ENCODE peak calls at places on chromosome 5, in four cellular contexts. One of them, this sample, is unnamed. For H3K27me3, the result is how much of the 10 kb centered on the place peaks cover.

GRCh38 chr5:172778223-172778814 is 7.3 kb upstream of the DUSP1 start:
- DNase-seq in H1: no peak
- DNase-seq in IMR-90: peak
- DNase-seq in trophoblast cell: no peak
- DNase-seq in this sample: no peak

GRCh38 chr5:92467695-92468094 is 1084.6 kb upstream of the ARRDC3 start:
- DNase-seq in H1: no peak
- DNase-seq in IMR-90: no peak
- DNase-seq in trophoblast cell: no peak
- DNase-seq in this sample: no peak

GRCh38 chr5:14426521-14426920 is 155.1 kb upstream of the OTULINL start:
- DNase-seq in H1: no peak
- DNase-seq in IMR-90: no peak
- DNase-seq in trophoblast cell: no peak
- DNase-seq in this sample: no peak

GRCh38 chr5:76104027-76104426 is 20.8 kb downstream of the SV2C start:
- DNase-seq in H1: peak
- DNase-seq in IMR-90: peak
- DNase-seq in trophoblast cell: peak
- DNase-seq in this sample: peak

GRCh38 chr5:68995847-68996204 is 98.0 kb upstream of the SLC30A5 start:
- DNase-seq in H1: no peak
- DNase-seq in IMR-90: no peak
- DNase-seq in trophoblast cell: no peak
- DNase-seq in this sample: no peak

GRCh38 chr5:169744336-169744735 is 107.3 kb downstream of the DOCK2 start:
- DNase-seq in H1: no peak
- DNase-seq in IMR-90: no peak
- DNase-seq in trophoblast cell: no peak
- DNase-seq in this sample: no peak

GRCh38 chr5:78533356-78533755 is 115.2 kb downstream of the LHFPL2 start:
- DNase-seq in H1: no peak
- DNase-seq in IMR-90: peak
- DNase-seq in trophoblast cell: no peak
- DNase-seq in this sample: no peak

GRCh38 chr5:149981233-149981632 is 19.2 kb downstream of the TIGD6 start:
- DNase-seq in H1: no peak
- DNase-seq in IMR-90: no peak
- DNase-seq in trophoblast cell: no peak
- DNase-seq in this sample: no peak

GRCh38 chr5:130425405-130425804 is 521.1 kb downstream of the CHSY3 start:
- DNase-seq in H1: no peak
- DNase-seq in IMR-90: no peak
- DNase-seq in trophoblast cell: no peak
- DNase-seq in this sample: no peak

GRCh38 chr5:80216096-80216495 is 39.8 kb downstream of the SERINC5 start:
- DNase-seq in H1: no peak
- DNase-seq in IMR-90: no peak
- DNase-seq in trophoblast cell: no peak
- DNase-seq in this sample: no peak

GRCh38 chr5:159955056-159955624 is 38.9 kb downstream of the ADRA1B start:
- DNase-seq in H1: no peak
- DNase-seq in IMR-90: no peak
- DNase-seq in trophoblast cell: peak
- DNase-seq in this sample: no peak

GRCh38 chr5:143569213-143569663 is 165.8 kb upstream of the NR3C1 start:
- DNase-seq in H1: no peak
- DNase-seq in IMR-90: peak
- DNase-seq in trophoblast cell: no peak
- DNase-seq in this sample: no peak

GRCh38 chr5:95798545-95798944 is 24.0 kb downstream of the GLRX start:
- DNase-seq in H1: no peak
- DNase-seq in IMR-90: no peak
- DNase-seq in trophoblast cell: no peak
- DNase-seq in this sample: no peak

GRCh38 chr5:159324097-159324760 is 6.1 kb downstream of the IL12B start:
- DNase-seq in H1: no peak
- DNase-seq in IMR-90: peak
- DNase-seq in trophoblast cell: no peak
- DNase-seq in this sample: no peak

GRCh38 chr5:68251386-68251785 is 35.8 kb downstream of the PIK3R1 start:
- DNase-seq in H1: no peak
- DNase-seq in IMR-90: peak
- DNase-seq in trophoblast cell: no peak
- DNase-seq in this sample: no peak

GRCh38 chr5:176823869-176824412 is 13.6 kb downstream of the UNC5A start:
- DNase-seq in H1: peak
- DNase-seq in IMR-90: no peak
- DNase-seq in trophoblast cell: no peak
- DNase-seq in this sample: no peak

GRCh38 chr5:140344683-140345423 is 1.6 kb downstream of the HBEGF start:
- DNase-seq in H1: no peak
- DNase-seq in IMR-90: peak
- DNase-seq in trophoblast cell: peak
- DNase-seq in this sample: no peak

GRCh38 chr5:55039843-55040242 is 15.8 kb downstream of the GZMK start:
- DNase-seq in H1: no peak
- DNase-seq in IMR-90: no peak
- DNase-seq in trophoblast cell: no peak
- DNase-seq in this sample: no peak

GRCh38 chr5:142852361-142852760 is 82.2 kb downstream of the ARHGAP26 start:
- DNase-seq in H1: no peak
- DNase-seq in IMR-90: no peak
- DNase-seq in trophoblast cell: no peak
- DNase-seq in this sample: no peak

GRCh38 chr5:110108520-110108919 is 418.8 kb downstream of the MAN2A1 start:
- DNase-seq in H1: no peak
- DNase-seq in IMR-90: no peak
- DNase-seq in trophoblast cell: no peak
- DNase-seq in this sample: no peak

GRCh38 chr5:65625743-65626142 is 916 bp downstream of the SHLD3 start:
- DNase-seq in H1: no peak
- DNase-seq in IMR-90: no peak
- DNase-seq in trophoblast cell: no peak
- DNase-seq in this sample: no peak

GRCh38 chr5:40656766-40657165 is 22.9 kb upstream of the PTGER4 start:
- DNase-seq in H1: no peak
- DNase-seq in IMR-90: no peak
- DNase-seq in trophoblast cell: no peak
- DNase-seq in this sample: no peak

GRCh38 chr5:68087866-68088265 is 127.7 kb upstream of the PIK3R1 start:
- DNase-seq in H1: no peak
- DNase-seq in IMR-90: no peak
- DNase-seq in trophoblast cell: no peak
- DNase-seq in this sample: no peak

GRCh38 chr5:151183451-151184245 is 26.1 kb upstream of the ANXA6 start:
- DNase-seq in H1: no peak
- DNase-seq in IMR-90: peak
- DNase-seq in trophoblast cell: no peak
- DNase-seq in this sample: no peak

GRCh38 chr5:167710444-167711025 is 580.9 kb upstream of the WWC1 start:
- DNase-seq in H1: no peak
- DNase-seq in IMR-90: peak
- DNase-seq in trophoblast cell: peak
- DNase-seq in this sample: no peak

GRCh38 chr5:10678236-10678635 is 82.8 kb downstream of the DAP start:
- DNase-seq in H1: no peak
- DNase-seq in IMR-90: no peak
- DNase-seq in trophoblast cell: peak
- DNase-seq in this sample: no peak

GRCh38 chr5:170034231-170034630 is 53.9 kb upstream of the INSYN2B start:
- DNase-seq in H1: no peak
- DNase-seq in IMR-90: no peak
- DNase-seq in trophoblast cell: no peak
- DNase-seq in this sample: no peak

GRCh38 chr5:172312286-172312685 is 28.7 kb upstream of the UBTD2 start:
- DNase-seq in H1: no peak
- DNase-seq in IMR-90: no peak
- DNase-seq in trophoblast cell: no peak
- DNase-seq in this sample: no peak

GRCh38 chr5:83001788-83002381 is 75.3 kb downstream of the TMEM167A start:
- DNase-seq in H1: no peak
- DNase-seq in IMR-90: no peak
- DNase-seq in trophoblast cell: no peak
- DNase-seq in this sample: no peak

GRCh38 chr5:148740966-148741742 is 85.3 kb upstream of the ADRB2 start:
- DNase-seq in H1: no peak
- DNase-seq in IMR-90: peak
- DNase-seq in trophoblast cell: peak
- DNase-seq in this sample: peak

GRCh38 chr5:168978500-168978899 is 322.4 kb downstream of the SLIT3 start:
- DNase-seq in H1: no peak
- DNase-seq in IMR-90: no peak
- DNase-seq in trophoblast cell: no peak
- DNase-seq in this sample: no peak

GRCh38 chr5:148179234-148179824 is 11.0 kb downstream of the SPINK14 start:
- DNase-seq in H1: no peak
- DNase-seq in IMR-90: peak
- DNase-seq in trophoblast cell: peak
- DNase-seq in this sample: peak

GRCh38 chr5:54547711-54548250 is 30.2 kb downstream of the SNX18 start:
- DNase-seq in H1: no peak
- DNase-seq in IMR-90: peak
- DNase-seq in trophoblast cell: no peak
- DNase-seq in this sample: no peak

DNA sequence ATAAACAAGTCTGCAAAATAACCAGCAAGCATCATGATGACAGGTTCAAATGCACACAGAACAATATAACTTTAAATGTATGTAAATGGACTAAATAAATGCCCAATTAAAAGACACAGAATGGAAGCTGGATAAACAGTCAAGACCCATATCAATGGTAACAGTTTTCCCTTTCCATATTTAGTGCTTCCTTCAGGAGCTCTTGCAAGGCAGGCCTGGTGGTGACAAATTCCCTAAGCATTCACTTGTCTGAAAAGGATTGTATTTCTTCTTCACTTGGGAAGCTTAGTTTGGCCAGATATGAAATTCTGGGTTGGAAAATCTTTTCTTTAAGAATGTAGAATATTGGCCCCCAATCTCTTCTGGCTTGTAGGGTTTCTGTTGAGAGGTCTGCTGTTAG is 120.2 kb upstream of the RASA1 start:
- DNase-seq in H1: no peak
- DNase-seq in IMR-90: peak
- DNase-seq in trophoblast cell: no peak
- DNase-seq in this sample: no peak
- H3K27me3 ChIP-seq in H1: under half
- H3K27me3 ChIP-seq in IMR-90: under half
- H3K27me3 ChIP-seq in trophoblast cell: under half
- H3K27me3 ChIP-seq in this sample: under half

GRCh38 chr5:124705577-124705976 is 40.9 kb downstream of the ZNF608 start:
- DNase-seq in H1: no peak
- DNase-seq in IMR-90: no peak
- DNase-seq in trophoblast cell: no peak
- DNase-seq in this sample: no peak
- H4K8ac ChIP-seq in H1: no peak
- H4K8ac ChIP-seq in IMR-90: no peak
- H4K8ac ChIP-seq in trophoblast cell: no peak
- H4K8ac ChIP-seq in this sample: no peak

DNA sequence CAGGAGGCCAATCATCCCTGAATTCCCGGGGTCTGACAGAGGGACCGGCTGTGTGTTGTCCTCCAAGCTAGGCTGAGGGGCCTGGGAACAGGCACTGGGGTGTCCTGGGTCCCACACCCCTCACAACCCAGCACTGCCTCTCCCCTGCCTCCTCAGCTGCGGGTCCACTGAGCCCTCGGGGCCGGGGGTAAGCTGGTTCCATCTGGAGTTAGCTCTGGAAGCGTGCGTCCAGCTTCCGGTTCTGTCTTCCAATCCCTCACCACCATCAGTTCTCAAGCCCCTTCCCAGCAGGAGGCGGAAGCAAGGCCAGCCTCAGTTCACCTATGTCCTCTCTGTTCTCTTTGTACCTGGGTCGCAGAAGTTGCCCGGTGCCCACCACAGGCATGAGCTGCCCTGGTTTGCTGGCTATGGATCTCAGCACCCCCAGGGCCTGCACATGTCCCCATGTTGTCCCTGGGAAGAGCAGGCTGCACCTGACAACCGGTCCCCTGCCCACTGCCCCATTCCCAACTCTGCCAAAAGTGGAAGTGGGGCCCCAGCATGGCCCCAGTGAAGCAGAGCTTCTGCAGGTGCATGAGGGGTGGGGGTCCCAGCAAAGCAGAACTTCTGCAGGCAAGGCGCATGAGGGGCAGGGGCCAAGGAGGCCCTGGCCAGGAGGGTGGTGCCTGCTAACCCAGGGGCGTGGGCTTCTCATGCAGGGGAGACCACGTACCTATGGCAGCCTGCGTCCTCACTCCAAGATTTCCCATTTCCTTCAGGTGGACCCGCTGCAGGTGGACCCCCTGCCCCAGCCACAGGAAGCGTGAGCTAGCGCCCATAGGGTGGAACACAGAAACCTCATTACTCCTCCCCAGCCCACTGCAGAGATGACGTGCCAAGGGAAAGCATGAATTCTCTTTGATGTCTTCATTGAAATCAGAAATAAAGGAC is 111.9 kb downstream of the ZNF354C start:
- DNase-seq in H1: no peak
- DNase-seq in IMR-90: no peak
- DNase-seq in trophoblast cell: no peak
- DNase-seq in this sample: no peak
- H3K14ac ChIP-seq in H1: no peak
- H3K14ac ChIP-seq in IMR-90: no peak
- H3K14ac ChIP-seq in trophoblast cell: no peak
- H3K14ac ChIP-seq in this sample: peak

GRCh38 chr5:93582677-93583524 is at the start of gene NR2F1:
- DNase-seq in H1: peak
- DNase-seq in IMR-90: peak
- DNase-seq in trophoblast cell: no peak
- DNase-seq in this sample: peak
- H3K27me3 ChIP-seq in H1: half or more
- H3K27me3 ChIP-seq in IMR-90: under half
- H3K27me3 ChIP-seq in trophoblast cell: half or more
- H3K27me3 ChIP-seq in this sample: under half

GRCh38 chr5:59660737-59661136 is 232.8 kb downstream of the PDE4D start:
- DNase-seq in H1: no peak
- DNase-seq in IMR-90: peak
- DNase-seq in trophoblast cell: no peak
- DNase-seq in this sample: no peak
- H4K8ac ChIP-seq in H1: no peak
- H4K8ac ChIP-seq in IMR-90: no peak
- H4K8ac ChIP-seq in trophoblast cell: no peak
- H4K8ac ChIP-seq in this sample: no peak

GRCh38 chr5:103298557-103298956 is 40.0 kb downstream of the MACIR start:
- DNase-seq in H1: no peak
- DNase-seq in IMR-90: no peak
- DNase-seq in trophoblast cell: no peak
- DNase-seq in this sample: no peak
- H3K14ac ChIP-seq in H1: no peak
- H3K14ac ChIP-seq in IMR-90: no peak
- H3K14ac ChIP-seq in trophoblast cell: no peak
- H3K14ac ChIP-seq in this sample: no peak

GRCh38 chr5:174312270-174312617 is 266.7 kb downstream of the NSG2 start:
- DNase-seq in H1: no peak
- DNase-seq in IMR-90: no peak
- DNase-seq in trophoblast cell: no peak
- DNase-seq in this sample: no peak
- H3K27me3 ChIP-seq in H1: under half
- H3K27me3 ChIP-seq in IMR-90: under half
- H3K27me3 ChIP-seq in trophoblast cell: under half
- H3K27me3 ChIP-seq in this sample: under half

This sample was measured in neuronal stem cell.